ENCODE peak calls at places on chromosomes 13 and 19, in six cellular contexts. One of them, this sample, is unnamed.

GRCh38 chr19:46634045-46634655 is 1.9 kb downstream of the GNG8 start:
- DNase-seq in esophagus squamous epithelium: no peak
- DNase-seq in endothelial cell: peak; percentile 85
- DNase-seq in GM12865: peak; percentile 96
- DNase-seq in Calu3: peak; percentile 97
- DNase-seq in pancreas: peak; percentile 84
- DNase-seq in this sample: no peak

GRCh38 chr19:16449330-16449961 is 22.3 kb downstream of the EPS15L1 start:
- DNase-seq in esophagus squamous epithelium: no peak
- DNase-seq in endothelial cell: no peak
- DNase-seq in GM12865: peak; percentile 95
- DNase-seq in Calu3: no peak
- DNase-seq in pancreas: no peak
- DNase-seq in this sample: no peak

GRCh38 chr19:5436101-5436947 is 18.9 kb upstream of the ZNRF4 start:
- DNase-seq in esophagus squamous epithelium: no peak
- DNase-seq in endothelial cell: peak; percentile 88
- DNase-seq in GM12865: no peak
- DNase-seq in Calu3: no peak
- DNase-seq in pancreas: no peak
- DNase-seq in this sample: no peak

GRCh38 chr19:12496480-12496879 is 11.9 kb upstream of the ZNF709 start:
- DNase-seq in esophagus squamous epithelium: no peak
- DNase-seq in endothelial cell: no peak
- DNase-seq in GM12865: no peak
- DNase-seq in Calu3: no peak
- DNase-seq in pancreas: no peak
- DNase-seq in this sample: no peak

GRCh38 chr13:110915874-110916670 is 1.2 kb upstream of the ANKRD10 start:
- DNase-seq in esophagus squamous epithelium: no peak
- DNase-seq in endothelial cell: no peak
- DNase-seq in GM12865: no peak
- DNase-seq in Calu3: no peak
- DNase-seq in pancreas: no peak
- DNase-seq in this sample: no peak

GRCh38 chr19:1324792-1325567 is 39.3 kb downstream of the EFNA2 start:
- DNase-seq in esophagus squamous epithelium: no peak
- DNase-seq in endothelial cell: peak; percentile 69
- DNase-seq in GM12865: no peak
- DNase-seq in Calu3: peak; percentile 29
- DNase-seq in pancreas: peak; percentile 13
- DNase-seq in this sample: peak; percentile 28

GRCh38 chr19:7916137-7916907 is 1.7 kb downstream of the TGFBR3L start:
- DNase-seq in esophagus squamous epithelium: no peak
- DNase-seq in endothelial cell: no peak
- DNase-seq in GM12865: peak; percentile 48
- DNase-seq in Calu3: peak; percentile 30
- DNase-seq in pancreas: peak; percentile 3
- DNase-seq in this sample: no peak

GRCh38 chr19:45591004-45591637 is 6.5 kb upstream of the OPA3 start:
- DNase-seq in esophagus squamous epithelium: no peak
- DNase-seq in endothelial cell: peak; percentile 60
- DNase-seq in GM12865: peak; percentile 66
- DNase-seq in Calu3: peak; percentile 62
- DNase-seq in pancreas: peak; percentile 50
- DNase-seq in this sample: no peak

GRCh38 chr19:47353307-47353712 is 4.2 kb downstream of the DHX34 start:
- DNase-seq in esophagus squamous epithelium: no peak
- DNase-seq in endothelial cell: no peak
- DNase-seq in GM12865: no peak
- DNase-seq in Calu3: peak; percentile 20
- DNase-seq in pancreas: peak; percentile 67
- DNase-seq in this sample: no peak

GRCh38 chr19:45474941-45475516 is 7.2 kb downstream of the FOSB start:
- DNase-seq in esophagus squamous epithelium: no peak
- DNase-seq in endothelial cell: no peak
- DNase-seq in GM12865: no peak
- DNase-seq in Calu3: no peak
- DNase-seq in pancreas: no peak
- DNase-seq in this sample: no peak

GRCh38 chr13:79405501-79405830 is 589 bp downstream of the RBM26 start:
- DNase-seq in esophagus squamous epithelium: no peak
- DNase-seq in endothelial cell: no peak
- DNase-seq in GM12865: no peak
- DNase-seq in Calu3: no peak
- DNase-seq in pancreas: peak; percentile 5
- DNase-seq in this sample: no peak

GRCh38 chr19:46495789-46496099 is at the start of gene PNMA8B:
- DNase-seq in esophagus squamous epithelium: no peak
- DNase-seq in endothelial cell: peak; percentile 85
- DNase-seq in GM12865: peak; percentile 48
- DNase-seq in Calu3: no peak
- DNase-seq in pancreas: peak; percentile 66
- DNase-seq in this sample: no peak

GRCh38 chr13:102726430-102726829 is 31.6 kb upstream of the METTL21C start:
- DNase-seq in esophagus squamous epithelium: no peak
- DNase-seq in endothelial cell: no peak
- DNase-seq in GM12865: peak; percentile 16
- DNase-seq in Calu3: no peak
- DNase-seq in pancreas: no peak
- DNase-seq in this sample: no peak

GRCh38 chr13:44989941-44990340 is 603 bp downstream of the GPALPP1 start:
- DNase-seq in esophagus squamous epithelium: no peak
- DNase-seq in endothelial cell: no peak
- DNase-seq in GM12865: peak; percentile 14
- DNase-seq in Calu3: no peak
- DNase-seq in pancreas: no peak
- DNase-seq in this sample: no peak

GRCh38 chr19:11657307-11657706 is 60.0 kb downstream of the ZNF627 start:
- DNase-seq in esophagus squamous epithelium: no peak
- DNase-seq in endothelial cell: no peak
- DNase-seq in GM12865: no peak
- DNase-seq in Calu3: no peak
- DNase-seq in pancreas: no peak
- DNase-seq in this sample: no peak

GRCh38 chr13:37412271-37412683 is 186.3 kb downstream of the POSTN start:
- DNase-seq in esophagus squamous epithelium: no peak
- DNase-seq in endothelial cell: no peak
- DNase-seq in GM12865: no peak
- DNase-seq in Calu3: no peak
- DNase-seq in pancreas: no peak
- DNase-seq in this sample: no peak

GRCh38 chr13:31274345-31274870 is 74.6 kb downstream of the B3GLCT start:
- DNase-seq in esophagus squamous epithelium: no peak
- DNase-seq in endothelial cell: no peak
- DNase-seq in GM12865: no peak
- DNase-seq in Calu3: no peak
- DNase-seq in pancreas: no peak
- DNase-seq in this sample: no peak

GRCh38 chr13:44141213-44141724 is 232.4 kb upstream of the SERP2 start:
- DNase-seq in esophagus squamous epithelium: no peak
- DNase-seq in endothelial cell: no peak
- DNase-seq in GM12865: peak; percentile 21
- DNase-seq in Calu3: no peak
- DNase-seq in pancreas: peak; percentile 15
- DNase-seq in this sample: no peak

GRCh38 chr13:111046590-111047141 is 68.4 kb upstream of the ARHGEF7 start:
- DNase-seq in esophagus squamous epithelium: no peak
- DNase-seq in endothelial cell: no peak
- DNase-seq in GM12865: peak; percentile 73
- DNase-seq in Calu3: no peak
- DNase-seq in pancreas: no peak
- DNase-seq in this sample: no peak

GRCh38 chr19:15836345-15836594 is 20.8 kb upstream of the OR10H1 start:
- DNase-seq in esophagus squamous epithelium: no peak
- DNase-seq in endothelial cell: no peak
- DNase-seq in GM12865: no peak
- DNase-seq in Calu3: no peak
- DNase-seq in pancreas: no peak
- DNase-seq in this sample: peak; percentile 23

GRCh38 chr19:38519988-38520387 is 86.5 kb downstream of the RYR1 start:
- DNase-seq in esophagus squamous epithelium: no peak
- DNase-seq in endothelial cell: no peak
- DNase-seq in GM12865: no peak
- DNase-seq in Calu3: no peak
- DNase-seq in pancreas: no peak
- DNase-seq in this sample: no peak

GRCh38 chr13:94550030-94550738 is 45.8 kb downstream of the TGDS start:
- DNase-seq in esophagus squamous epithelium: no peak
- DNase-seq in endothelial cell: no peak
- DNase-seq in GM12865: no peak
- DNase-seq in Calu3: no peak
- DNase-seq in pancreas: peak; percentile 37
- DNase-seq in this sample: peak; percentile 23

GRCh38 chr13:48437381-48437780 is 24.5 kb upstream of the LPAR6 start:
- DNase-seq in esophagus squamous epithelium: no peak
- DNase-seq in endothelial cell: no peak
- DNase-seq in GM12865: no peak
- DNase-seq in Calu3: peak; percentile 9
- DNase-seq in pancreas: peak; percentile 10
- DNase-seq in this sample: no peak

DNA sequence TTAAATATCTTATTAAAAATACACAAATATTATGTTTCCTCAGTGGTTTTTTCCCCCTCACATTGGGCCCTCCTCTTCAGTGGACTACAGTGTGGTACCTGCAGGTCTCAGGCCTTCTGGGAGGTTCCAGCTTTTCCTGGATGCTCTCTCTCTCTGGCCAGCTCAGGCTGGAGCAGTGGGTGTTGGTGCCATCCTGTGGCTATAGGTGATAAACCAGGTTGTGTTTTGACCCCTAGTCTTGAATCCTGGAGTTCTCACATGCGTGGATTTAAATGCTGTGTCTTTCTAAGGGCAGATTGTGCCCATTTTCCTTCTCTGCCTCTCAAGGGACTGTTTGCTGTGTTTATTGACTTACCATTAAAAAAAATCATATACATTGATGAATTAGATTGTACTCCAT is 41.2 kb upstream of the ZNF527 start:
- DNase-seq in esophagus squamous epithelium: no peak
- DNase-seq in endothelial cell: peak; percentile 10
- DNase-seq in GM12865: no peak
- DNase-seq in Calu3: no peak
- DNase-seq in pancreas: no peak
- DNase-seq in this sample: no peak
- TF ChIP-seq CTCF in esophagus squamous epithelium: no peak
- TF ChIP-seq CTCF in endothelial cell: no peak
- TF ChIP-seq CTCF in GM12865: no peak
- TF ChIP-seq CTCF in Calu3: no peak
- TF ChIP-seq CTCF in pancreas: no peak
- TF ChIP-seq CTCF in this sample: no peak

GRCh38 chr19:9796113-9796773 is 22.6 kb downstream of the FBXL12 start:
- DNase-seq in esophagus squamous epithelium: peak; percentile 16
- DNase-seq in endothelial cell: peak; percentile 82
- DNase-seq in GM12865: peak; percentile 91
- DNase-seq in Calu3: peak; percentile 76
- DNase-seq in pancreas: peak; percentile 78
- DNase-seq in this sample: peak; percentile 65

GRCh38 chr19:9791552-9792181 is 23.1 kb upstream of the ZNF846 start:
- DNase-seq in esophagus squamous epithelium: peak; percentile 96
- DNase-seq in endothelial cell: peak; percentile 91
- DNase-seq in GM12865: peak; percentile 93
- DNase-seq in Calu3: peak; percentile 84
- DNase-seq in pancreas: peak; percentile 83
- DNase-seq in this sample: peak; percentile 99

GRCh38 chr19:9789066-9789465 is 20.5 kb upstream of the ZNF846 start:
- DNase-seq in esophagus squamous epithelium: no peak
- DNase-seq in endothelial cell: no peak
- DNase-seq in GM12865: no peak
- DNase-seq in Calu3: no peak
- DNase-seq in pancreas: no peak
- DNase-seq in this sample: no peak

GRCh38 chr19:9793051-9793591 is 24.6 kb upstream of the ZNF846 start:
- DNase-seq in esophagus squamous epithelium: no peak
- DNase-seq in endothelial cell: no peak
- DNase-seq in GM12865: peak; percentile 41
- DNase-seq in Calu3: no peak
- DNase-seq in pancreas: no peak
- DNase-seq in this sample: peak; percentile 56

GRCh38 chr19:9792191-9793050 is 23.9 kb upstream of the ZNF846 start:
- DNase-seq in esophagus squamous epithelium: peak; percentile 96
- DNase-seq in endothelial cell: peak; percentile 87
- DNase-seq in GM12865: peak; percentile 93
- DNase-seq in Calu3: peak; percentile 61
- DNase-seq in pancreas: peak; percentile 83
- DNase-seq in this sample: peak; percentile 91
- TF ChIP-seq CTCF in esophagus squamous epithelium: peak; percentile 3
- TF ChIP-seq CTCF in endothelial cell: no peak
- TF ChIP-seq CTCF in GM12865: no peak
- TF ChIP-seq CTCF in Calu3: no peak
- TF ChIP-seq CTCF in pancreas: no peak
- TF ChIP-seq CTCF in this sample: no peak

GRCh38 chr19:6865849-6866248 is 21.5 kb upstream of the ADGRE1 start:
- DNase-seq in esophagus squamous epithelium: no peak
- DNase-seq in endothelial cell: no peak
- DNase-seq in GM12865: peak; percentile 73
- DNase-seq in Calu3: no peak
- DNase-seq in pancreas: no peak
- DNase-seq in this sample: no peak

GRCh38 chr19:6866646-6867255 is 20.6 kb upstream of the ADGRE1 start:
- DNase-seq in esophagus squamous epithelium: no peak
- DNase-seq in endothelial cell: no peak
- DNase-seq in GM12865: peak; percentile 51
- DNase-seq in Calu3: no peak
- DNase-seq in pancreas: no peak
- DNase-seq in this sample: no peak

GRCh38 chr19:6868341-6868740 is 19.0 kb upstream of the ADGRE1 start:
- DNase-seq in esophagus squamous epithelium: no peak
- DNase-seq in endothelial cell: no peak
- DNase-seq in GM12865: no peak
- DNase-seq in Calu3: no peak
- DNase-seq in pancreas: no peak
- DNase-seq in this sample: no peak

GRCh38 chr19:6861683-6862286 is 25.6 kb upstream of the ADGRE1 start:
- DNase-seq in esophagus squamous epithelium: no peak
- DNase-seq in endothelial cell: no peak
- DNase-seq in GM12865: peak; percentile 18
- DNase-seq in Calu3: no peak
- DNase-seq in pancreas: no peak
- DNase-seq in this sample: no peak

DNA sequence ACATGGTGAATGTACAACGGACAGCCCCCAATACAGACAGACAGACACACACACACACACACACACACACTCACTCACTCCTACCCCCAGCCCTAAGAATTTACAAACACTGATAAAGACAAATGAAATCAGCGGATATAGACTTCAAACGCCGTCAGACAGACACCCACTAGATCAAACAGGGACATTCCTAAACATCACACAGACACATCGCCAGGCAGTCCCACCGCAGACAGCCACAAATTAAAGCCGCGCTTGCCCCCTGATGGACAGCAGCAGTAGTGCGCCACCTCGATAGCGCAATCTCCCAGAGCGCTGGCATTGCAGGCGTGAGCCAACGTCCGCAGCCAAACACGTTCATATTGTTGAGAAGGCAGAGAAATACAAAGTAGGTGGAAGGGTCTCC is 24.7 kb upstream of the ADGRE1 start:
- DNase-seq in esophagus squamous epithelium: peak; percentile 37
- DNase-seq in endothelial cell: peak; percentile 81
- DNase-seq in GM12865: peak; percentile 94
- DNase-seq in Calu3: peak; percentile 85
- DNase-seq in pancreas: peak; percentile 66
- DNase-seq in this sample: peak; percentile 77
- TF ChIP-seq CTCF in esophagus squamous epithelium: peak; percentile 94
- TF ChIP-seq CTCF in endothelial cell: peak; percentile 82
- TF ChIP-seq CTCF in GM12865: peak; percentile 89
- TF ChIP-seq CTCF in Calu3: peak; percentile 75
- TF ChIP-seq CTCF in pancreas: peak; percentile 60
- TF ChIP-seq CTCF in this sample: peak; percentile 60

GRCh38 chr13:100921139-100921538 is 246.5 kb upstream of the TMTC4 start:
- DNase-seq in esophagus squamous epithelium: no peak
- DNase-seq in endothelial cell: no peak
- DNase-seq in GM12865: no peak
- DNase-seq in Calu3: no peak
- DNase-seq in pancreas: no peak
- DNase-seq in this sample: no peak
- TF ChIP-seq CTCF in esophagus squamous epithelium: no peak
- TF ChIP-seq CTCF in endothelial cell: no peak
- TF ChIP-seq CTCF in GM12865: no peak
- TF ChIP-seq CTCF in Calu3: no peak
- TF ChIP-seq CTCF in pancreas: no peak
- TF ChIP-seq CTCF in this sample: no peak

This sample was measured in omental fat pad.